ENCODE peak calls at places on chromosome X, in four cellular contexts. A, V, P and F are unnamed samples.

GRCh38 chrX:154658957-154659356 is 5.6 kb upstream of the CTAG2 start:
- DNase-seq in A (no peak), V (no peak), P (no peak), F (no peak)

GRCh38 chrX:118062048-118062789 is 54.4 kb downstream of the KLHL13 start:
- DNase-seq in A (no peak), V (no peak), P (no peak), F (no peak)

GRCh38 chrX:134206221-134206620 is 30.8 kb upstream of the CCDC160 start:
- DNase-seq in A (no peak), V (no peak), P (no peak), F (no peak)

GRCh38 chrX:99857455-99857854 is 552.6 kb downstream of the PCDH19 start:
- DNase-seq in A (no peak), V (no peak), P (no peak), F (no peak)

GRCh38 chrX:150486011-150486410 is 82.4 kb upstream of the MTM1 start:
- DNase-seq in A (peak), V (peak), P (no peak), F (no peak)

GRCh38 chrX:110852180-110852579 is 56.6 kb upstream of the CHRDL1 start:
- DNase-seq in A (no peak), V (no peak), P (no peak), F (no peak)

GRCh38 chrX:51461053-51462050 is 35.0 kb downstream of the NUDT11 start:
- DNase-seq in A (peak), V (no peak), P (no peak), F (no peak)

GRCh38 chrX:40090961-40091360 is 6.8 kb downstream of the BCOR start:
- DNase-seq in A (no peak), V (no peak), P (no peak), F (no peak)

GRCh38 chrX:79138658-79139241 is 5.7 kb upstream of the GPR174 start:
- DNase-seq in A (no peak), V (no peak), P (no peak), F (no peak)

GRCh38 chrX:12758291-12758690 is 32.9 kb upstream of the PRPS2 start:
- DNase-seq in A (no peak), V (no peak), P (no peak), F (no peak)

GRCh38 chrX:750263-750662 is 119.7 kb downstream of the SHOX start:
- DNase-seq in A (no peak), V (no peak), P (no peak), F (no peak)

GRCh38 chrX:3167771-3168170 is 126.5 kb downstream of the ARSF start:
- DNase-seq in A (no peak), V (no peak), P (no peak), F (no peak)

GRCh38 chrX:104833401-104833800 is 267.4 kb downstream of the IL1RAPL2 start:
- DNase-seq in A (no peak), V (no peak), P (no peak), F (no peak)

GRCh38 chrX:81286075-81286474 is 84.2 kb downstream of the SH3BGRL start:
- DNase-seq in A (no peak), V (no peak), P (no peak), F (no peak)

GRCh38 chrX:45824471-45824870 is 623.8 kb upstream of the DIPK2B start:
- DNase-seq in A (no peak), V (peak), P (peak), F (no peak)

GRCh38 chrX:103254171-103254824 is 657 bp downstream of the TCEAL8 start:
- DNase-seq in A (peak), V (peak), P (no peak), F (no peak)